ENCODE peak calls at places on chromosomes 3 and 15, in nine cellular contexts. D, O, B, N, L, K, E, Z and U are unnamed samples.

GRCh38 chr15:75508741-75509532 is 57.4 kb upstream of the SIN3A start:
- DNase-seq in D (no peak), K (peak), L (no peak), Z (peak), N (no peak), E (peak), B (no peak), O (peak), U (no peak)

GRCh38 chr15:87829651-87830050 is 426.9 kb downstream of the NTRK3 start:
- DNase-seq in B (no peak), Z (no peak), O (no peak), E (no peak), D (no peak), L (no peak), K (no peak), N (peak), U (no peak)

GRCh38 chr3:187773963-187774789 is 28.9 kb upstream of the BCL6 start:
- DNase-seq in Z (no peak), K (no peak), D (no peak), N (no peak), L (peak), E (no peak), B (peak), O (no peak), U (no peak)

GRCh38 chr15:38414351-38414750 is 39.6 kb upstream of the FAM98B start:
- DNase-seq in K (peak), Z (peak), B (peak), L (peak), D (peak), E (peak), N (peak), O (peak), U (no peak)

GRCh38 chr15:80823995-80824394 is 44.8 kb downstream of the CEMIP start:
- DNase-seq in O (no peak), N (no peak), Z (no peak), B (no peak), L (no peak), D (no peak), K (no peak), E (no peak), U (no peak)

GRCh38 chr15:77632760-77633133 is at the start of gene LINGO1:
- DNase-seq in O (no peak), D (no peak), L (no peak), Z (no peak), E (no peak), B (no peak), K (no peak), N (no peak), U (no peak)

GRCh38 chr3:170076715-170077238 is 39.0 kb downstream of the GPR160 start:
- DNase-seq in L (no peak), N (no peak), B (no peak), O (peak), E (peak), K (no peak), Z (peak), D (no peak), U (no peak)

GRCh38 chr3:176927985-176928931 is 269.0 kb downstream of the TBL1XR1 start:
- DNase-seq in L (peak), Z (no peak), E (no peak), N (no peak), K (no peak), B (no peak), D (no peak), O (no peak), U (no peak)

GRCh38 chr15:45378149-45378912 is at the start of gene GATM:
- DNase-seq in O (peak), D (peak), B (peak), E (no peak), Z (peak), K (peak), L (peak), N (peak), U (peak)

GRCh38 chr15:51782357-51782896 is 31.0 kb downstream of the TMOD2 start:
- DNase-seq in L (no peak), N (no peak), Z (peak), B (no peak), K (no peak), D (no peak), O (no peak), E (no peak), U (no peak)

GRCh38 chr3:58369038-58369437 is 36.3 kb downstream of the PXK start:
- DNase-seq in K (no peak), Z (no peak), D (no peak), B (no peak), L (no peak), O (no peak), N (no peak), E (no peak), U (no peak)

GRCh38 chr15:59166601-59167265 is 39.9 kb upstream of the LDHAL6B start:
- DNase-seq in L (peak), Z (no peak), E (no peak), O (no peak), D (no peak), B (no peak), K (no peak), N (no peak), U (no peak)

GRCh38 chr3:184399410-184399809 is 19.6 kb downstream of the CHRD start:
- DNase-seq in O (peak), B (no peak), E (no peak), L (no peak), D (no peak), K (peak), Z (peak), N (no peak), U (no peak)

GRCh38 chr3:78562318-78562717 is 1205.5 kb downstream of the ROBO1 start:
- DNase-seq in D (no peak), E (no peak), B (no peak), L (no peak), O (no peak), N (no peak), K (no peak), Z (no peak), U (no peak)

GRCh38 chr15:74306801-74307217 is 60.6 kb downstream of the CYP11A1 start:
- DNase-seq in O (no peak), D (no peak), K (no peak), N (no peak), L (no peak), E (no peak), Z (no peak), B (no peak), U (no peak)

GRCh38 chr15:51759557-51760070 is 8.2 kb downstream of the TMOD2 start:
- DNase-seq in O (peak), N (peak), B (peak), E (peak), D (no peak), K (peak), L (peak), Z (peak), U (no peak)

GRCh38 chr3:43632269-43632733 is 10.5 kb upstream of the ANO10 start:
- DNase-seq in Z (peak), L (no peak), B (no peak), O (peak), E (no peak), N (no peak), D (no peak), K (peak), U (no peak)

GRCh38 chr15:74794248-74794969 is 12.5 kb downstream of the CSK start:
- DNase-seq in N (no peak), E (no peak), D (no peak), Z (no peak), B (no peak), L (no peak), K (no peak), O (no peak), U (no peak)

GRCh38 chr3:38099518-38099917 is 37.4 kb downstream of the ACAA1 start:
- DNase-seq in K (no peak), D (no peak), L (no peak), E (no peak), Z (no peak), B (no peak), N (no peak), O (no peak), U (no peak)

GRCh38 chr3:195907730-195908438 is 467 bp downstream of the TNK2 start:
- DNase-seq in E (no peak), O (no peak), K (no peak), N (peak), L (peak), D (no peak), B (peak), Z (no peak), U (peak)

GRCh38 chr3:32384938-32385337 is 6.7 kb upstream of the CMTM7 start:
- DNase-seq in Z (no peak), K (peak), N (peak), B (no peak), D (no peak), E (no peak), L (no peak), O (no peak), U (no peak)

GRCh38 chr3:107488942-107489341 is 33.8 kb upstream of the BBX start:
- DNase-seq in Z (no peak), K (no peak), E (peak), D (no peak), L (no peak), B (no peak), N (no peak), O (no peak), U (no peak)

GRCh38 chr15:45179221-45179985 is 8.4 kb downstream of the SHF start:
- DNase-seq in B (no peak), O (no peak), D (no peak), Z (no peak), L (peak), E (peak), K (no peak), N (no peak), U (no peak)

DNA sequence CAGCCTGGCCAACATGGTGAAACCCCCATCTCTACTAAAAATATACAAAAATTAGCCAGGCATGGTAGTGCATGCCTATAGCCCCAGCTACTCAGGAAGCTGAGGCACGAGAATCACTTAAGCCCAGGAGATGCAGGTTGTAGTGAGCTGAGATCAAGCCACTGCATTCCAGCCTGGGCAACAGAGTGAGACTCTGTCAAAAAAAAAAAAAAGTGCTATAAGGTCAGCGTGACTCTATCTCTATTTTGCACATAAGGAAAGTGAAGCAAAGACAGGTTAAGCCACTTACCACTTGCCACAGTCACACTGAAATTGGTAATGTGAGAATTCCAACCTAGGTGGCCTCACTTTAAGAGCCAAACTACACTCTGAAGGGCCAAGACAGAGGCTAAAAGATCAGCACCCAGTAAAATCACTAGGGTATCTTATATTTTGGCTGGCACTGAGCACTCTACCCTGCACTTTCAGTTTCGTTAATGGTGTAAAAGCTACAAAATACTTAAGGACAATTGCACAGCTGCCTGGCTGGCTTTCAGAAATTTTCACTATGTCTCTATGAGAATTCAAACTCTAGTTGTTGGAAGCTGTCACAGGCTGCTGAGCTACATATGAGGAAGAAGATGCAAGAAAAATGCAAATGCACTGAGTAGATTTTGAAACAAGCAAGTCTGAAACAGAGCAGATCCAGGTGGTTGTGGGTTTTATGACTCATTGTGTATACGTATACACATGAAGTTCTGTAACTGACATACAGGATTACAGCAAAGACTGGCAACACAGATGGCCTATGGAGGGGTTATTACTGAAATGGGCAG is 32.7 kb downstream of the TRANK1 start:
- DNase-seq in K (peak), N (no peak), Z (peak), O (peak), D (no peak), B (no peak), E (peak), L (peak), U (no peak)
- H3K4me3 ChIP-seq in K (no peak), N (no peak), Z (peak), O (peak), D (no peak), B (no peak), E (no peak), L (no peak), U (no peak)

GRCh38 chr15:41332788-41333527 is at the start of gene NUSAP1:
- DNase-seq in N (no peak), D (peak), Z (no peak), B (no peak), K (no peak), E (peak), O (no peak), L (no peak), U (no peak)
- H3K27ac ChIP-seq in N (peak), D (peak), Z (peak), B (peak), K (peak), E (peak), O (peak), L (no peak), U (peak)

DNA sequence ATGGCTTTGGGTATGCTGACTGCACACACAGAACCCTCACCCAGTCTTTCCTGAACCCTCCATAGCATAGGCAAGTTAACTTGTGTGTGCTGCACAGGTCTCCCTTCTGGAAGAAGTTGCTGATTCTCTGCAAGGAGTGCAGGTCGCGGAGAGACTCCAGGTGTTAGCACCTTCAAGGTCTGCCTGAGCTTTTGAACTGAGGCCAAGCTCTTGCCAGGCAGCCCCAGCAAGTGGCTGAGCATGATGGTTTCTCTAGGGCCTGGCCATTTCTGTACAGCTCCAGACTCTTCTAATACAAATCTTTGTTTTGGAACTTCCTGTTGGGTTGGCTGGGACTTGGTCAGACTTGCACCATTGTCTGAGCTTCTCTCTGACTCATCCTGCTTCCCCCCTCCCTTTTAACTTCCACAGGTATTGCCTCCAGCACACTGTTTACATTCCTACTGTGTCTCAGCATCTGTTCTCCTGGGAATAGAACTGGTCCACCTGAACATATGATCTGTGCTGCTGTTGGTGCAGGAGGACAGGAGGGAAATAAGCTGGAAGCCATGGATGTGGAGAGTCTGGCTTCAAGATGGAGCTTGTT is 53.3 kb downstream of the KY start:
- DNase-seq in Z (no peak), O (no peak), E (peak), K (no peak), B (no peak), N (no peak), D (no peak), L (peak), U (no peak)
- H3K4me3 ChIP-seq in Z (no peak), O (no peak), E (no peak), K (no peak), B (no peak), N (no peak), D (no peak), L (no peak), U (no peak)

DNA sequence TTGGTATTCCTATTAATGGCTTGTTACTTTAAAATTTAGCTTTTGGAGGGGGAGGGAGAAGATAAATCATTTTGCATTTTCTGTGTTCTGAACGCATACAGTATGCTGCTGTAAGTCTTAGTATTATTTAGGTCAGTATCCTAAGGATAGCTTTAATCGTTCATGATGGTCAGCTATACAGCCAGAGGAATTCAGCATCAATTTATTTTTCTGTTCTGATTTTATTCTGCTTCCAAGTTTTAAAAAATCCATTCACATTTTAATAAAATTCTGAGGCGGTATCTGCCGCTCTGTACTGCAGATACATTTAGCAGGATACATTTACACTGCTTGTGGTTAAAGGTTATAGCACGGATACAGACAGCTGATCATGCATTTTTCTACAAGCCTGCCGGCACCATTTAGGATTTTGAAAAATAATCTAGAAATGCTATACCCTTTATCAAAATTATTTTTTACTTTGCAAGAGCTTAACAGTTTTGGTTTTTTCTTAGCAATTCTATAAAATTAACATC is 17.8 kb downstream of the ZBTB38 start:
- DNase-seq in K (no peak), O (no peak), E (no peak), N (no peak), L (no peak), B (no peak), D (no peak), Z (peak), U (no peak)
- H3K27ac ChIP-seq in K (peak), O (peak), E (no peak), N (no peak), L (peak), B (peak), D (no peak), Z (peak), U (no peak)

GRCh38 chr3:13533823-13534435 is 15.0 kb upstream of the FBLN2 start:
- DNase-seq in E (no peak), Z (no peak), O (no peak), K (no peak), D (peak), L (no peak), N (peak), B (no peak), U (no peak)

GRCh38 chr3:13535526-13535875 is 13.4 kb upstream of the FBLN2 start:
- DNase-seq in D (no peak), K (no peak), N (no peak), Z (no peak), L (no peak), E (no peak), B (no peak), O (no peak), U (no peak)

GRCh38 chr3:13532085-13532484 is 16.8 kb upstream of the FBLN2 start:
- DNase-seq in B (peak), Z (peak), O (no peak), K (no peak), E (no peak), N (peak), L (no peak), D (peak), U (no peak)

GRCh38 chr3:13530241-13531009 is 18.5 kb upstream of the FBLN2 start:
- DNase-seq in Z (no peak), D (peak), O (no peak), B (no peak), K (no peak), L (no peak), E (no peak), N (peak), U (no peak)

DNA sequence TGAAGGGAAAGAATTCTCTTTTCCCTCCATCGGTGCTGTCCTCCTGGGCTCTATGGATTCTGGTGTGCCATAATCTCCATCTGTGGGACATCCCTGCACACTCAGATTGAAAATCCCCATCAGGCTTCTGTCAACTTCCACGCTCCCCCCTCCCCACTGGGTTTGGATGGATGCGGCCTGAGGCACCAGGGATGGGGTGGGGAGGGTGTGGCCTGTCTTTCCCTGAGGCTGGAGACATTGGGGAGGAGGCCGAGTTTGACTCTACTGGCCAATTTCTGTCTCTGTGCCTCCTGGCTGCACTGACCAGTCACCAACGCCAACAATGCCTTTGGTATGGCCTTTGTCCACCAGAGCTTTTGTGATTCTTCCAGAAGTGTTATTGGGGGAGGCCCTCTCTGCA is 16.3 kb upstream of the FBLN2 start:
- DNase-seq in K (no peak), B (no peak), L (no peak), O (no peak), E (no peak), Z (no peak), N (peak), D (peak), U (no peak)
- H3K4me3 ChIP-seq in K (no peak), B (no peak), L (no peak), O (no peak), E (no peak), Z (no peak), N (no peak), D (no peak), U (no peak)